ENCODE peak calls at places on chromosome 5, in five cellular contexts. M, E, F, A and S are unnamed samples.
A peak's percentile ranks its signal among the peaks of the same experiment; 100 is the strongest.

GRCh38 chr5:93164690-93165089 is 416.3 kb downstream of the NR2F1-AS1 start:
- DNase-seq in E (peak; percentile 80), A (no peak), F (peak; percentile 24), M (no peak), S (peak; percentile 83)

GRCh38 chr5:142056831-142057696 is 44.2 kb upstream of the GNPDA1 start:
- DNase-seq in M (no peak), F (no peak), A (no peak), E (no peak), S (no peak)

GRCh38 chr5:151020304-151021031 is at the start of gene GPX3:
- DNase-seq in F (peak; percentile 92), E (peak; percentile 69), M (peak; percentile 96), A (no peak), S (peak; percentile 42)

GRCh38 chr5:156835905-156836304 is 14.2 kb upstream of the PPP1R2B start:
- DNase-seq in E (no peak), F (peak; percentile 14), A (no peak), M (no peak), S (no peak)

GRCh38 chr5:133865113-133865512 is 103.3 kb downstream of the C5orf15 start:
- DNase-seq in E (no peak), A (no peak), M (peak; percentile 53), F (no peak), S (no peak)

GRCh38 chr5:103271570-103272289 is 13.2 kb downstream of the MACIR start:
- DNase-seq in E (peak; percentile 52), A (no peak), M (no peak), F (no peak), S (peak; percentile 20)

GRCh38 chr5:53482717-53483638 is 2.5 kb downstream of the FST start:
- DNase-seq in F (peak; percentile 77), A (no peak), E (peak; percentile 34), M (peak; percentile 74), S (peak; percentile 29)

GRCh38 chr5:115657883-115658233 is 32.0 kb upstream of the TMED7 start:
- DNase-seq in F (no peak), M (no peak), A (peak; percentile 28), E (no peak), S (peak; percentile 74)

GRCh38 chr5:139131062-139131856 is 66.9 kb downstream of the SIL1 start:
- DNase-seq in F (peak; percentile 49), E (no peak), A (no peak), M (no peak), S (peak; percentile 50)

GRCh38 chr5:150553911-150554310 is 46.0 kb downstream of the NDST1 start:
- DNase-seq in F (no peak), A (no peak), E (no peak), M (no peak), S (no peak)

GRCh38 chr5:180332051-180332517 is 21.1 kb downstream of the GFPT2 start:
- DNase-seq in F (peak; percentile 80), A (no peak), E (no peak), M (no peak), S (peak; percentile 73)
- H3K4me3 ChIP-seq in F (peak overlapping the region; percentile 13), A (no peak overlapping the region), E (no peak overlapping the region), M (no peak overlapping the region), S (no peak overlapping the region)

GRCh38 chr5:88384901-88385300 is 116.3 kb upstream of the TMEM161B start:
- DNase-seq in F (no peak), M (no peak), E (peak; percentile 58), A (no peak), S (no peak)

GRCh38 chr5:88389248-88390006 is 120.8 kb upstream of the TMEM161B start:
- DNase-seq in A (no peak), E (no peak), F (no peak), M (no peak), S (no peak)

GRCh38 chr5:88391116-88391515 is 122.5 kb upstream of the TMEM161B start:
- DNase-seq in E (no peak), A (no peak), M (no peak), F (peak; percentile 67), S (no peak)

GRCh38 chr5:88390007-88390385 is 121.4 kb upstream of the TMEM161B start:
- DNase-seq in A (no peak), M (no peak), F (no peak), E (no peak), S (no peak)

DNA sequence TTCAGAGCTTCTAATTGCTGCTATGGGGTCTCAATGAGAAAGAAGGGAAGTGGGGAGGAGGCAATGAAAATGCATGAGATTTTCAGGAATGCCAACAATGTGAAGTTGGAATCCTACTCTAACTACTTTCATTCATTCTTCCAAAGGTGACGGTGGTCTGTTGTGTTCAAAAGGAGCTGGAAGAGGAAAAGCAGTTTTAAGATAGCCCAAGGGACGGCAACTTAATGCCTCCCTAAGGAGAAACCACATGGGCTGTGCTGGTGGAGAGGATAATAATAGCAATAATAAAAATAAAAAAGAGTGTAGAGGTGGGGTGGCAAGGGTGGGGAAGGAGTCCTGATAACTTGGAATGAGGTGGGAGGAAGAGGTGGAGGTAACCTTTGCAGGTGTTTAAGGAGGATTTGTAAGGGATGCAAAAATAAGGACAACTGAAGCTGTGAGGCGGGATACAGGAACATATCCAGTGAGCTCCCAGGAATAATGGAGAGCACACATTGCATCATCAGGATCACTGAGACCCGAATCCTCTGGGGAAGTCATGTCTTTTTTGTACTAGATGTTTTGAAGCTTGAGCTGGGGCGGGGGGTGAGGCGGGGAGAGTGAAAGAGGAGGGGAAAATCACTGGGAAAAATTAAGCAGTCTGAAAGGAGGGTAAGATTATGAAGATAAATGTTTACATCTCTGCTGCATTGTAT is 120.0 kb upstream of the TMEM161B start:
- DNase-seq in M (no peak), A (no peak), F (peak; percentile 61), E (no peak), S (no peak)
- H3K4me3 ChIP-seq in M (no peak overlapping the region), A (no peak overlapping the region), F (no peak overlapping the region), E (no peak overlapping the region), S (no peak overlapping the region)

GRCh38 chr5:65355301-65355700 is 126.4 kb downstream of the ADAMTS6 start:
- DNase-seq in E (no peak), M (no peak), A (no peak), F (no peak), S (no peak)
- H3K4me3 ChIP-seq in E (no peak overlapping the region), M (no peak overlapping the region), A (no peak overlapping the region), F (no peak overlapping the region), S (no peak overlapping the region)

GRCh38 chr5:166980666-166981065 is 1310.8 kb upstream of the WWC1 start:
- DNase-seq in E (no peak), M (no peak), F (no peak), A (no peak), S (no peak)
- H3K4me3 ChIP-seq in E (no peak overlapping the region), M (no peak overlapping the region), F (peak overlapping the region; percentile 87), A (no peak overlapping the region), S (no peak overlapping the region)

GRCh38 chr5:112534564-112534963 is 115.5 kb upstream of the EPB41L4A start:
- DNase-seq in A (no peak), M (no peak), E (peak; percentile 16), F (no peak), S (no peak)

GRCh38 chr5:112532654-112533314 is 113.7 kb upstream of the EPB41L4A start:
- DNase-seq in F (no peak), M (no peak), E (no peak), A (no peak), S (no peak)

GRCh38 chr5:112535339-112535738 is 116.3 kb upstream of the EPB41L4A start:
- DNase-seq in A (no peak), F (no peak), E (no peak), M (no peak), S (no peak)

GRCh38 chr5:112534067-112534466 is 115.0 kb upstream of the EPB41L4A start:
- DNase-seq in E (no peak), M (no peak), A (no peak), F (no peak), S (no peak)

DNA sequence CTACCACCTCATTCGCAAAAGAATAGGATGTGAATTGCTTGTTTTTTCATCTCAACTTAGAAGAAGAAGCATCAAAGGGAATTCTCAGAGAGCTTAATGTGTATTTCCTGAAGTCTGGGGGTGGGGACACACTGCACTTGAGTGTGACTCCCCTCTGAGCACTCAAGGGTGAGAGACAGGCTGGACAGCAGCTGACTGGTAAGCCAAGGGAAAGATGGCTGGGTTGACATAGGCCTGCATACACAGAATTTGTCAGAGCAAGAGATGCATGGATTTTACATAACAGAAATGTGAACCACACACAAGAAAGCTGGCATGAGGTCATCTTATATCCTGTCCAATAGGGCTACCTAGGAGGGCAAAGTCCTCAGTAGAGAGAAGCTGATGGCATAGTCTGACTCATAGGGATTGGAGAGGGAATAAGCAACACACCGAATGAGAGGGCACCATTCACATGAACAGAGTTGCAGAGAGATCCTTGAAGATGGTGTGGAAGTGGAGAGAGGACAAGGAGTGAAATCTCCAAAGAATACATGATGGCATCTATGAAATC is 114.3 kb upstream of the EPB41L4A start:
- DNase-seq in F (no peak), A (no peak), E (no peak), M (no peak), S (no peak)
- H3K4me3 ChIP-seq in F (no peak overlapping the region), A (no peak overlapping the region), E (no peak overlapping the region), M (no peak overlapping the region), S (no peak overlapping the region)

DNA sequence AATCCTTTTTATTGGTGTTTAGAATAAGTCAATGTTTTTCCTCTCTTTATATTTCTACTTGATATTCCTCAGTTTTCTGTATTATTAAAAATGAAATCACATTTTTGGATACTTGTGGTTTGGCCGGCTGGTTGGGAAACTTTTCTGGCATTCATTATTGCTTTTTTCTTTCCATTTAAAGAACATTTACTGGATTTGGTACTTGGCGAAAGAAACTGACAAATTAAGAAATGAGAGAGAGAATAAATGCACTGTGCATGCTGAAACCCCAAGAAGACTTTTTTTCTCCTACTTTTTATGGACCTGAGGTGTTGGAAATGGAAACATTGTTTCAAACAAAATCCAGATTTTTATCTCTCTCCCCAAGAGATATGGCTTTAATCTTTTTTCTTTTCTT is 128.3 kb downstream of the SNX18 start:
- DNase-seq in E (no peak), M (no peak), F (no peak), A (no peak), S (no peak)
- H3K4me3 ChIP-seq in E (no peak overlapping the region), M (no peak overlapping the region), F (no peak overlapping the region), A (no peak overlapping the region), S (no peak overlapping the region)

GRCh38 chr5:56183507-56183906 is 49.6 kb downstream of the ANKRD55 start:
- DNase-seq in F (no peak), A (peak; percentile 85), M (no peak), E (peak; percentile 94), S (peak; percentile 91)
- H3K4me3 ChIP-seq in F (no peak overlapping the region), A (no peak overlapping the region), M (no peak overlapping the region), E (no peak overlapping the region), S (no peak overlapping the region)